ENCODE peak calls at places on chromosomes 6 and 20, in ten cellular contexts. One of them, this sample, is unnamed.

GRCh38 chr6:22631101-22631500 is 61.7 kb downstream of the HDGFL1 start:
- DNase-seq in neural progenitor cell: peak; percentile 18
- DNase-seq in tibial nerve: no peak
- DNase-seq in ovary: peak; percentile 68
- DNase-seq in fibroblast of lung: peak; percentile 70
- DNase-seq in right lobe of liver: no peak
- DNase-seq in mammary epithelial cell: no peak
- DNase-seq in kidney: no peak
- DNase-seq in bronchial epithelial cell: no peak
- DNase-seq in adipocyte: peak; percentile 22
- DNase-seq in this sample: peak; percentile 44

GRCh38 chr6:55495277-55495676 is 83.7 kb downstream of the HMGCLL1 start:
- DNase-seq in neural progenitor cell: no peak
- DNase-seq in tibial nerve: no peak
- DNase-seq in ovary: no peak
- DNase-seq in fibroblast of lung: no peak
- DNase-seq in right lobe of liver: no peak
- DNase-seq in mammary epithelial cell: peak; percentile 46
- DNase-seq in kidney: no peak
- DNase-seq in bronchial epithelial cell: peak; percentile 83
- DNase-seq in adipocyte: no peak
- DNase-seq in this sample: no peak

GRCh38 chr20:22977047-22977785 is 57.9 kb upstream of the SSTR4 start:
- DNase-seq in neural progenitor cell: no peak
- DNase-seq in tibial nerve: no peak
- DNase-seq in ovary: no peak
- DNase-seq in fibroblast of lung: no peak
- DNase-seq in right lobe of liver: no peak
- DNase-seq in mammary epithelial cell: no peak
- DNase-seq in kidney: no peak
- DNase-seq in bronchial epithelial cell: no peak
- DNase-seq in adipocyte: no peak
- DNase-seq in this sample: peak; percentile 31

GRCh38 chr20:2624190-2624589 is 28.2 kb upstream of the NOP56 start:
- DNase-seq in neural progenitor cell: no peak
- DNase-seq in tibial nerve: no peak
- DNase-seq in ovary: no peak
- DNase-seq in fibroblast of lung: no peak
- DNase-seq in right lobe of liver: no peak
- DNase-seq in mammary epithelial cell: no peak
- DNase-seq in kidney: no peak
- DNase-seq in bronchial epithelial cell: no peak
- DNase-seq in adipocyte: no peak
- DNase-seq in this sample: no peak

GRCh38 chr20:41259309-41259708 is 58.2 kb downstream of the ZHX3 start:
- DNase-seq in neural progenitor cell: no peak
- DNase-seq in tibial nerve: no peak
- DNase-seq in ovary: no peak
- DNase-seq in fibroblast of lung: no peak
- DNase-seq in right lobe of liver: no peak
- DNase-seq in mammary epithelial cell: no peak
- DNase-seq in kidney: no peak
- DNase-seq in bronchial epithelial cell: no peak
- DNase-seq in adipocyte: no peak
- DNase-seq in this sample: no peak

GRCh38 chr6:36968266-36968977 is 13.9 kb downstream of the PI16 start:
- DNase-seq in neural progenitor cell: no peak
- DNase-seq in tibial nerve: peak; percentile 69
- DNase-seq in ovary: peak; percentile 75
- DNase-seq in fibroblast of lung: peak; percentile 46
- DNase-seq in right lobe of liver: no peak
- DNase-seq in mammary epithelial cell: peak; percentile 40
- DNase-seq in kidney: peak; percentile 79
- DNase-seq in bronchial epithelial cell: peak; percentile 50
- DNase-seq in adipocyte: peak; percentile 33
- DNase-seq in this sample: no peak

GRCh38 chr6:36677059-36677749 is 1.3 kb upstream of the CDKN1A start:
- DNase-seq in neural progenitor cell: no peak
- DNase-seq in tibial nerve: no peak
- DNase-seq in ovary: no peak
- DNase-seq in fibroblast of lung: no peak
- DNase-seq in right lobe of liver: no peak
- DNase-seq in mammary epithelial cell: peak; percentile 72
- DNase-seq in kidney: no peak
- DNase-seq in bronchial epithelial cell: peak; percentile 77
- DNase-seq in adipocyte: peak; percentile 59
- DNase-seq in this sample: no peak

GRCh38 chr6:139439278-139439813 is 64.9 kb upstream of the CITED2 start:
- DNase-seq in neural progenitor cell: no peak
- DNase-seq in tibial nerve: no peak
- DNase-seq in ovary: no peak
- DNase-seq in fibroblast of lung: no peak
- DNase-seq in right lobe of liver: no peak
- DNase-seq in mammary epithelial cell: peak; percentile 17
- DNase-seq in kidney: no peak
- DNase-seq in bronchial epithelial cell: peak; percentile 52
- DNase-seq in adipocyte: no peak
- DNase-seq in this sample: no peak

DNA sequence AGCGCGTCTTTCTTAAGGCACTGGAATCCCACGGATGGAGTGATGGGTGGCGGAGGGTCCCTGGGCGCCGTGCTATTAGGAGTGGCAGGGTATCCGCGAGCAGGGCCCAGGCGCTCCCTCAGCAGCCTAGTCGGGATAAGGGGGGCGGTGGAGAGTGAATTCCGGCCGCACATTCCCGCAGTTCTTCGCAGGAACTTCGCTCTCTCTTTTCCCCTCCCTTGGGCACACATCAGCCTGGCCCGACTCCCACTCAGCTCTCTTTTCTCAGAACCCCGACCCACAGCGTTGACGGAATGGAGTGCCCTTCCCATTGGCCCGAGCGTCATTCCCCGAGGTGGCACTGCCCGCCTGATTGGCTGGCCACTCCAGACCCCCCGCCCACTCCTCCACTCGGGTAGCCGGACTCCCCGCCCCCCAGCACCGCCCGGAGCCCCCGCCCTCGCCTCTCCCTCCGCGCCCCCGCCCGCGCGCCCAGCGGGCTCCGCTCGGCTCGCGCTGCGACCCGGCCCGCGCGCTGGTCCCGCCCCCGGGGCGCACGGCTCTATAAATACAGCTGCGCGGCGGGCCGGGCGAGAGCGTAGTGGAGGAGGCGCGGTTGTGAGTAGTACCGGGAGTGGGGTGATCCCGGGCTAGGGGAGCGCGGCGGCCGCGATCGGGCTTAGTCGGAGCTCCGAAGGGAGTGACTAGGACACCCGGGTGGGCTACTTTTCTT is at the start of gene ID4:
- DNase-seq in neural progenitor cell: peak; percentile 98
- DNase-seq in tibial nerve: peak; percentile 84
- DNase-seq in ovary: peak; percentile 91
- DNase-seq in fibroblast of lung: peak; percentile 91
- DNase-seq in right lobe of liver: peak; percentile 70
- DNase-seq in mammary epithelial cell: peak; percentile 7
- DNase-seq in kidney: peak; percentile 99
- DNase-seq in bronchial epithelial cell: no peak
- DNase-seq in adipocyte: peak; percentile 99
- DNase-seq in this sample: peak; percentile 99
- H3K4me3 ChIP-seq in neural progenitor cell: peak within 1 kb of the TSS; percentile 91
- H3K4me3 ChIP-seq in tibial nerve: peak within 1 kb of the TSS; percentile 89
- H3K4me3 ChIP-seq in ovary: peak within 1 kb of the TSS; percentile 91
- H3K4me3 ChIP-seq in fibroblast of lung: peak within 1 kb of the TSS; percentile 56
- H3K4me3 ChIP-seq in right lobe of liver: peak within 1 kb of the TSS; percentile 31
- H3K4me3 ChIP-seq in mammary epithelial cell: peak within 1 kb of the TSS; percentile 45
- H3K4me3 ChIP-seq in kidney: peak within 1 kb of the TSS; percentile 86
- H3K4me3 ChIP-seq in bronchial epithelial cell: peak within 1 kb of the TSS; percentile 35
- H3K4me3 ChIP-seq in adipocyte: peak within 1 kb of the TSS; percentile 94
- H3K4me3 ChIP-seq in this sample: peak within 1 kb of the TSS; percentile 91

GRCh38 chr6:20364327-20364726 is 37.4 kb upstream of the E2F3 start:
- DNase-seq in neural progenitor cell: no peak
- DNase-seq in tibial nerve: no peak
- DNase-seq in ovary: no peak
- DNase-seq in fibroblast of lung: no peak
- DNase-seq in right lobe of liver: no peak
- DNase-seq in mammary epithelial cell: peak; percentile 58
- DNase-seq in kidney: no peak
- DNase-seq in bronchial epithelial cell: peak; percentile 76
- DNase-seq in adipocyte: no peak
- DNase-seq in this sample: no peak

GRCh38 chr6:20367716-20368485 is 33.8 kb upstream of the E2F3 start:
- DNase-seq in neural progenitor cell: no peak
- DNase-seq in tibial nerve: no peak
- DNase-seq in ovary: no peak
- DNase-seq in fibroblast of lung: no peak
- DNase-seq in right lobe of liver: no peak
- DNase-seq in mammary epithelial cell: peak; percentile 51
- DNase-seq in kidney: no peak
- DNase-seq in bronchial epithelial cell: peak; percentile 75
- DNase-seq in adipocyte: peak; percentile 16
- DNase-seq in this sample: no peak

GRCh38 chr6:20365456-20365855 is 36.2 kb upstream of the E2F3 start:
- DNase-seq in neural progenitor cell: no peak
- DNase-seq in tibial nerve: no peak
- DNase-seq in ovary: no peak
- DNase-seq in fibroblast of lung: no peak
- DNase-seq in right lobe of liver: no peak
- DNase-seq in mammary epithelial cell: no peak
- DNase-seq in kidney: no peak
- DNase-seq in bronchial epithelial cell: no peak
- DNase-seq in adipocyte: no peak
- DNase-seq in this sample: no peak

GRCh38 chr6:20362623-20363022 is 39.1 kb upstream of the E2F3 start:
- DNase-seq in neural progenitor cell: no peak
- DNase-seq in tibial nerve: no peak
- DNase-seq in ovary: no peak
- DNase-seq in fibroblast of lung: peak; percentile 27
- DNase-seq in right lobe of liver: no peak
- DNase-seq in mammary epithelial cell: no peak
- DNase-seq in kidney: no peak
- DNase-seq in bronchial epithelial cell: no peak
- DNase-seq in adipocyte: peak; percentile 77
- DNase-seq in this sample: no peak

GRCh38 chr6:20366082-20366834 is 35.4 kb upstream of the E2F3 start:
- DNase-seq in neural progenitor cell: no peak
- DNase-seq in tibial nerve: no peak
- DNase-seq in ovary: no peak
- DNase-seq in fibroblast of lung: no peak
- DNase-seq in right lobe of liver: no peak
- DNase-seq in mammary epithelial cell: peak; percentile 24
- DNase-seq in kidney: no peak
- DNase-seq in bronchial epithelial cell: peak; percentile 52
- DNase-seq in adipocyte: no peak
- DNase-seq in this sample: no peak
- H3K4me3 ChIP-seq in neural progenitor cell: no peak overlapping the region
- H3K4me3 ChIP-seq in tibial nerve: no peak overlapping the region
- H3K4me3 ChIP-seq in ovary: no peak overlapping the region
- H3K4me3 ChIP-seq in fibroblast of lung: no peak overlapping the region
- H3K4me3 ChIP-seq in right lobe of liver: no peak overlapping the region
- H3K4me3 ChIP-seq in mammary epithelial cell: no peak overlapping the region
- H3K4me3 ChIP-seq in kidney: no peak overlapping the region
- H3K4me3 ChIP-seq in bronchial epithelial cell: no peak overlapping the region
- H3K4me3 ChIP-seq in adipocyte: no peak overlapping the region
- H3K4me3 ChIP-seq in this sample: no peak overlapping the region

GRCh38 chr6:1736346-1737105 is 126.8 kb downstream of the FOXC1 start:
- DNase-seq in neural progenitor cell: no peak
- DNase-seq in tibial nerve: no peak
- DNase-seq in ovary: no peak
- DNase-seq in fibroblast of lung: no peak
- DNase-seq in right lobe of liver: no peak
- DNase-seq in mammary epithelial cell: no peak
- DNase-seq in kidney: no peak
- DNase-seq in bronchial epithelial cell: no peak
- DNase-seq in adipocyte: no peak
- DNase-seq in this sample: no peak

GRCh38 chr6:1737463-1738311 is 128.0 kb downstream of the FOXC1 start:
- DNase-seq in neural progenitor cell: no peak
- DNase-seq in tibial nerve: no peak
- DNase-seq in ovary: no peak
- DNase-seq in fibroblast of lung: no peak
- DNase-seq in right lobe of liver: no peak
- DNase-seq in mammary epithelial cell: no peak
- DNase-seq in kidney: no peak
- DNase-seq in bronchial epithelial cell: no peak
- DNase-seq in adipocyte: no peak
- DNase-seq in this sample: no peak

GRCh38 chr6:1739680-1740079 is 130.0 kb downstream of the FOXC1 start:
- DNase-seq in neural progenitor cell: no peak
- DNase-seq in tibial nerve: no peak
- DNase-seq in ovary: no peak
- DNase-seq in fibroblast of lung: no peak
- DNase-seq in right lobe of liver: no peak
- DNase-seq in mammary epithelial cell: no peak
- DNase-seq in kidney: no peak
- DNase-seq in bronchial epithelial cell: no peak
- DNase-seq in adipocyte: no peak
- DNase-seq in this sample: no peak

GRCh38 chr6:1738682-1739081 is 129.0 kb downstream of the FOXC1 start:
- DNase-seq in neural progenitor cell: no peak
- DNase-seq in tibial nerve: no peak
- DNase-seq in ovary: no peak
- DNase-seq in fibroblast of lung: peak; percentile 8
- DNase-seq in right lobe of liver: no peak
- DNase-seq in mammary epithelial cell: no peak
- DNase-seq in kidney: no peak
- DNase-seq in bronchial epithelial cell: no peak
- DNase-seq in adipocyte: no peak
- DNase-seq in this sample: no peak

GRCh38 chr6:1739220-1739619 is 129.5 kb downstream of the FOXC1 start:
- DNase-seq in neural progenitor cell: no peak
- DNase-seq in tibial nerve: no peak
- DNase-seq in ovary: no peak
- DNase-seq in fibroblast of lung: no peak
- DNase-seq in right lobe of liver: no peak
- DNase-seq in mammary epithelial cell: no peak
- DNase-seq in kidney: no peak
- DNase-seq in bronchial epithelial cell: no peak
- DNase-seq in adipocyte: no peak
- DNase-seq in this sample: no peak
- H3K4me3 ChIP-seq in neural progenitor cell: no peak overlapping the region
- H3K4me3 ChIP-seq in tibial nerve: no peak overlapping the region
- H3K4me3 ChIP-seq in ovary: no peak overlapping the region
- H3K4me3 ChIP-seq in fibroblast of lung: no peak overlapping the region
- H3K4me3 ChIP-seq in right lobe of liver: no peak overlapping the region
- H3K4me3 ChIP-seq in mammary epithelial cell: no peak overlapping the region
- H3K4me3 ChIP-seq in kidney: no peak overlapping the region
- H3K4me3 ChIP-seq in bronchial epithelial cell: no peak overlapping the region
- H3K4me3 ChIP-seq in adipocyte: no peak overlapping the region
- H3K4me3 ChIP-seq in this sample: no peak overlapping the region

GRCh38 chr20:45087814-45088213 is 13.1 kb downstream of the KCNS1 start:
- DNase-seq in neural progenitor cell: no peak
- DNase-seq in tibial nerve: no peak
- DNase-seq in ovary: no peak
- DNase-seq in fibroblast of lung: peak; percentile 29
- DNase-seq in right lobe of liver: no peak
- DNase-seq in mammary epithelial cell: no peak
- DNase-seq in kidney: no peak
- DNase-seq in bronchial epithelial cell: no peak
- DNase-seq in adipocyte: peak; percentile 72
- DNase-seq in this sample: no peak

GRCh38 chr20:45085289-45085688 is 15.6 kb downstream of the KCNS1 start:
- DNase-seq in neural progenitor cell: no peak
- DNase-seq in tibial nerve: no peak
- DNase-seq in ovary: no peak
- DNase-seq in fibroblast of lung: no peak
- DNase-seq in right lobe of liver: no peak
- DNase-seq in mammary epithelial cell: no peak
- DNase-seq in kidney: no peak
- DNase-seq in bronchial epithelial cell: no peak
- DNase-seq in adipocyte: no peak
- DNase-seq in this sample: no peak

GRCh38 chr20:45088247-45088646 is 12.7 kb downstream of the KCNS1 start:
- DNase-seq in neural progenitor cell: no peak
- DNase-seq in tibial nerve: no peak
- DNase-seq in ovary: no peak
- DNase-seq in fibroblast of lung: peak; percentile 72
- DNase-seq in right lobe of liver: no peak
- DNase-seq in mammary epithelial cell: peak; percentile 96
- DNase-seq in kidney: no peak
- DNase-seq in bronchial epithelial cell: peak; percentile 92
- DNase-seq in adipocyte: peak; percentile 98
- DNase-seq in this sample: no peak

GRCh38 chr20:45085867-45086266 is 15.1 kb downstream of the KCNS1 start:
- DNase-seq in neural progenitor cell: no peak
- DNase-seq in tibial nerve: no peak
- DNase-seq in ovary: no peak
- DNase-seq in fibroblast of lung: no peak
- DNase-seq in right lobe of liver: no peak
- DNase-seq in mammary epithelial cell: no peak
- DNase-seq in kidney: no peak
- DNase-seq in bronchial epithelial cell: no peak
- DNase-seq in adipocyte: no peak
- DNase-seq in this sample: no peak

DNA sequence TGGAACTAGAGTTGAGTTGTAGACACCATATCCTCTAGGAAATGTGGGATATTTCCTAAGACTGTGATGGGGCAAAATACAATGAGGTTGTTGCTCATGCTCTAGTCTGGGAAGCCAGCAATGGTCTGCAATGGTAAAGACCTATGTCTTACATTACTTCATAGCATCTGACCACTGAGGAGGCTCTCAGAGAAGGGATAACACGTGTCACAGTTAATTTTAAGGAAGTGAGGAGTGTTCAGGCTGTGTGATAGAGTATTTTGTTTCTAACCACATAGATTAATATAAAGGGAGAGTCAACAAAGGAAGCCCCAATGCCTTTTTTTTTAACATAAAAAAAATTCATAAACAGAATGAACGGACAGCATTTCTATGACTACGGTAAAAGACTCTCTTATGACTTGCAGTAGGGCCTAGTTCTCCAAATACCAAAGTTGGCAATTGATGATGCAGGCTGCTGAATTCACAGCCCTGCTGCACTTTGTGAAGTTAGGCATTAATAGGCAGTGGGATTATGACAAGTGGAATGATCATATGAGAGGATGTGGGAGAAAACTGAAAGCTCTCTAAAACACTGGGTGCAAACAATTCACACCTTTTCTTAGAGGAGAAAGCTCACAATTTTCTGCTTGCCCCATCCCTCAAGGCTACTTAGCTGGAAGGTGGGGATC is 13.7 kb downstream of the KCNS1 start:
- DNase-seq in neural progenitor cell: no peak
- DNase-seq in tibial nerve: no peak
- DNase-seq in ovary: no peak
- DNase-seq in fibroblast of lung: no peak
- DNase-seq in right lobe of liver: no peak
- DNase-seq in mammary epithelial cell: no peak
- DNase-seq in kidney: no peak
- DNase-seq in bronchial epithelial cell: no peak
- DNase-seq in adipocyte: peak; percentile 7
- DNase-seq in this sample: no peak
- H3K4me3 ChIP-seq in neural progenitor cell: no peak overlapping the region
- H3K4me3 ChIP-seq in tibial nerve: no peak overlapping the region
- H3K4me3 ChIP-seq in ovary: no peak overlapping the region
- H3K4me3 ChIP-seq in fibroblast of lung: no peak overlapping the region
- H3K4me3 ChIP-seq in right lobe of liver: no peak overlapping the region
- H3K4me3 ChIP-seq in mammary epithelial cell: no peak overlapping the region
- H3K4me3 ChIP-seq in kidney: no peak overlapping the region
- H3K4me3 ChIP-seq in bronchial epithelial cell: no peak overlapping the region
- H3K4me3 ChIP-seq in adipocyte: no peak overlapping the region
- H3K4me3 ChIP-seq in this sample: no peak overlapping the region

This sample was measured in thyroid gland.